ENCODE peak calls at places on chromosome 17, in ten cellular contexts. E is epithelial cell of esophagus, Z is cardiac muscle cell, V is H9, Y is Peyer's patch, S is GM23338, P is AG04450, J is transverse colon, C is HFF-Myc, K is thoracic aorta. R is an unnamed sample.

GRCh38 chr17:35141681-35142466 is at the start of gene NLE1:
- DNase-seq in E (peak), Z (peak), V (peak), Y (peak), S (peak), P (peak), J (peak), C (peak), K (peak), R (peak)

GRCh38 chr17:4427505-4427904 is 6.2 kb upstream of the SPNS3 start:
- DNase-seq in E (no peak), Z (no peak), V (no peak), Y (no peak), S (no peak), P (no peak), J (no peak), C (no peak), K (no peak), R (no peak)

GRCh38 chr17:56793947-56794346 is 39.8 kb downstream of the C17orf67 start:
- DNase-seq in E (no peak), Z (no peak), V (no peak), Y (no peak), S (no peak), P (no peak), J (no peak), C (no peak), K (no peak), R (no peak)

GRCh38 chr17:63834431-63835166 is 7.1 kb upstream of the FTSJ3 start:
- DNase-seq in E (peak), Z (peak), V (peak), Y (peak), S (peak), P (peak), J (no peak), C (peak), K (no peak), R (peak)

GRCh38 chr17:50414808-50415207 is 11.2 kb upstream of the ACSF2 start:
- DNase-seq in E (no peak), Z (no peak), V (no peak), Y (no peak), S (no peak), P (no peak), J (no peak), C (no peak), K (no peak), R (no peak)

GRCh38 chr17:14672830-14673229 is 371.9 kb downstream of the HS3ST3B1 start:
- DNase-seq in E (peak), Z (peak), V (no peak), Y (no peak), S (no peak), P (no peak), J (no peak), C (peak), K (no peak), R (peak)

GRCh38 chr17:38405654-38406053 is 22.6 kb upstream of the ARHGAP23 start:
- DNase-seq in E (no peak), Z (no peak), V (peak), Y (no peak), S (no peak), P (no peak), J (no peak), C (no peak), K (no peak), R (no peak)

GRCh38 chr17:36657763-36658490 is 56.5 kb downstream of the MRM1 start:
- DNase-seq in E (no peak), Z (peak), V (peak), Y (peak), S (peak), P (no peak), J (peak), C (no peak), K (no peak), R (peak)

GRCh38 chr17:70584255-70584654 is 414.9 kb downstream of the KCNJ2 start:
- DNase-seq in E (no peak), Z (no peak), V (no peak), Y (no peak), S (no peak), P (no peak), J (no peak), C (no peak), K (no peak), R (no peak)

GRCh38 chr17:18251204-18251603 is 7.3 kb downstream of the FLII start:
- DNase-seq in E (no peak), Z (no peak), V (no peak), Y (no peak), S (no peak), P (no peak), J (no peak), C (no peak), K (no peak), R (no peak)

GRCh38 chr17:69669441-69670178 is 255.1 kb downstream of the MAP2K6 start:
- DNase-seq in E (no peak), Z (no peak), V (no peak), Y (no peak), S (peak), P (peak), J (no peak), C (no peak), K (no peak), R (no peak)

GRCh38 chr17:11598274-11599221 is at the start of gene DNAH9:
- DNase-seq in E (peak), Z (peak), V (peak), Y (peak), S (peak), P (no peak), J (peak), C (peak), K (peak), R (peak)

GRCh38 chr17:1647802-1648581 is 1.7 kb downstream of the RILP start:
- DNase-seq in E (peak), Z (peak), V (peak), Y (no peak), S (peak), P (no peak), J (peak), C (no peak), K (no peak), R (no peak)

GRCh38 chr17:35184274-35184673 is 9.9 kb downstream of the SLC35G3 start:
- DNase-seq in E (no peak), Z (no peak), V (no peak), Y (no peak), S (peak), P (no peak), J (no peak), C (no peak), K (no peak), R (no peak)

GRCh38 chr17:8894673-8895578 is 27.5 kb upstream of the PIK3R6 start:
- DNase-seq in E (peak), Z (peak), V (peak), Y (no peak), S (peak), P (peak), J (peak), C (peak), K (no peak), R (peak)

GRCh38 chr17:4550534-4551039 is 4.6 kb downstream of the MYBBP1A start:
- DNase-seq in E (no peak), Z (no peak), V (no peak), Y (no peak), S (no peak), P (no peak), J (no peak), C (no peak), K (no peak), R (no peak)

GRCh38 chr17:63626551-63627228 is 4.5 kb downstream of the MAP3K3 start:
- DNase-seq in E (peak), Z (peak), V (no peak), Y (no peak), S (no peak), P (no peak), J (no peak), C (no peak), K (no peak), R (no peak)

GRCh38 chr17:43371227-43371821 is 27.5 kb upstream of the ARL4D start:
- DNase-seq in E (no peak), Z (no peak), V (no peak), Y (no peak), S (no peak), P (no peak), J (no peak), C (no peak), K (no peak), R (no peak)

GRCh38 chr17:43367588-43368242 is 31.1 kb upstream of the ARL4D start:
- DNase-seq in E (peak), Z (peak), V (peak), Y (no peak), S (peak), P (peak), J (no peak), C (peak), K (no peak), R (peak)

GRCh38 chr17:43369986-43370385 is 28.8 kb upstream of the ARL4D start:
- DNase-seq in E (no peak), Z (no peak), V (no peak), Y (no peak), S (no peak), P (no peak), J (no peak), C (no peak), K (no peak), R (no peak)

GRCh38 chr17:43366809-43367587 is 31.8 kb upstream of the ARL4D start:
- DNase-seq in E (no peak), Z (peak), V (no peak), Y (no peak), S (peak), P (no peak), J (no peak), C (no peak), K (no peak), R (no peak)

GRCh38 chr17:43368740-43369506 is 29.9 kb upstream of the ARL4D start:
- DNase-seq in E (peak), Z (peak), V (peak), Y (peak), S (peak), P (no peak), J (peak), C (no peak), K (peak), R (peak)
- TF ChIP-seq CTCF in E (no peak), Z (no peak), V (no peak), Y (peak), S (no peak), P (no peak), J (no peak), C (no peak), K (no peak), R (no peak)

DNA sequence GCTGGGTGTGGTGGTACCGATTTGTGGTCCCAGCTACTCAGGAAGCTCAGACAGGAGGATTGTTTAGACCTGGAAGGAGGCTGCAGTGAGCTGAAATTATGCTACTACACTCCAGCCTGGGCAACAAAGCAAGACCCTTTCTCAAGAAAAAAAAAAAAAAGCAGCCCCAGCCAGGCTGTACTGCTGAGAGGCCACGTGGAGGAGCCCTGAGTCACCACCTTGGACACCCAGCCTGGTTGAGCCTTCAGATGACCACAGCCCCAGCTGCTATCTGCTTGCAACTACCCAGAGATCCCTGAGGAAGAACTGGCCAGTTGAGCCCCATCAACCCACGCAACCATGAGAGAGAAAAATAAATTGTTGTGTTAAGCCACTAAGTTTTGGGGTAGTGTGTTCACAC is 23.6 kb upstream of the GPRC5C start:
- DNase-seq in E (no peak), Z (peak), V (no peak), Y (no peak), S (no peak), P (no peak), J (no peak), C (no peak), K (no peak), R (peak)
- TF ChIP-seq CTCF in E (no peak), Z (peak), V (peak), Y (peak), S (no peak), P (no peak), J (no peak), C (no peak), K (no peak), R (no peak)

GRCh38 chr17:78576389-78577112 is 645 bp downstream of the DNAH17 start:
- DNase-seq in E (no peak), Z (no peak), V (no peak), Y (no peak), S (no peak), P (no peak), J (no peak), C (no peak), K (no peak), R (no peak)

GRCh38 chr17:78575899-78576298 is 1.3 kb downstream of the DNAH17 start:
- DNase-seq in E (no peak), Z (no peak), V (no peak), Y (no peak), S (no peak), P (no peak), J (no peak), C (no peak), K (no peak), R (no peak)

GRCh38 chr17:78575340-78575739 is 1.9 kb downstream of the DNAH17 start:
- DNase-seq in E (no peak), Z (no peak), V (no peak), Y (no peak), S (no peak), P (no peak), J (no peak), C (no peak), K (no peak), R (no peak)

GRCh38 chr17:78572277-78573205 is 4.7 kb downstream of the DNAH17 start:
- DNase-seq in E (no peak), Z (no peak), V (peak), Y (no peak), S (peak), P (no peak), J (no peak), C (no peak), K (no peak), R (no peak)

DNA sequence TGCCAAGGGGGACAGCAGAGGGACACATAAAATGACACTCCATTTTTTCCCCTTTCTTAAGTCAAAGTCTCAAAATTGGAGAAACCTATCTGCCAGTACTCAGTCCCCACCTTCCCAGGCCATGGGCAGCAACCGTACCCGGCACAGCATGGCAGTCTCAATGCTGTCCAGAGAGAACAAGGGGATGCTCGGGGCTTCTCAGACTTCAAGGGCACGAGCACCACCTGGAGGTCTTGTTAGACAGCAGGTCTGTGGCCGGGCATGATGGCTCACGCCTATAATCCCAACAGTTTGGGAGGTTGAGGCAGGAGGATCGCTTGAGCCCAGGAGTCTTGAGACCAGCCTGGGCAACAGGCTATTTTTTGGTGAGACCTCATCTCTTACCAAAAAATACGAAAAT is 3.2 kb downstream of the DNAH17 start:
- DNase-seq in E (peak), Z (no peak), V (no peak), Y (no peak), S (no peak), P (no peak), J (no peak), C (no peak), K (no peak), R (peak)
- TF ChIP-seq CTCF in E (no peak), Z (no peak), V (no peak), Y (no peak), S (no peak), P (no peak), J (no peak), C (no peak), K (no peak), R (no peak)

GRCh38 chr17:77472837-77473214 is 332.1 kb downstream of the SEC14L1 start:
- DNase-seq in E (no peak), Z (no peak), V (no peak), Y (no peak), S (no peak), P (no peak), J (no peak), C (no peak), K (no peak), R (no peak)

GRCh38 chr17:77471984-77472836 is 331.4 kb downstream of the SEC14L1 start:
- DNase-seq in E (peak), Z (peak), V (peak), Y (no peak), S (peak), P (no peak), J (peak), C (no peak), K (no peak), R (peak)

GRCh38 chr17:77468897-77469296 is 328.1 kb downstream of the SEC14L1 start:
- DNase-seq in E (no peak), Z (no peak), V (no peak), Y (no peak), S (no peak), P (no peak), J (no peak), C (no peak), K (no peak), R (no peak)

GRCh38 chr17:77470330-77470786 is 329.6 kb downstream of the SEC14L1 start:
- DNase-seq in E (no peak), Z (no peak), V (no peak), Y (no peak), S (no peak), P (no peak), J (no peak), C (no peak), K (no peak), R (no peak)

GRCh38 chr17:77470800-77471733 is 330.3 kb downstream of the SEC14L1 start:
- DNase-seq in E (peak), Z (peak), V (peak), Y (no peak), S (peak), P (no peak), J (no peak), C (no peak), K (no peak), R (peak)
- TF ChIP-seq CTCF in E (no peak), Z (no peak), V (peak), Y (no peak), S (no peak), P (peak), J (no peak), C (no peak), K (no peak), R (no peak)

DNA sequence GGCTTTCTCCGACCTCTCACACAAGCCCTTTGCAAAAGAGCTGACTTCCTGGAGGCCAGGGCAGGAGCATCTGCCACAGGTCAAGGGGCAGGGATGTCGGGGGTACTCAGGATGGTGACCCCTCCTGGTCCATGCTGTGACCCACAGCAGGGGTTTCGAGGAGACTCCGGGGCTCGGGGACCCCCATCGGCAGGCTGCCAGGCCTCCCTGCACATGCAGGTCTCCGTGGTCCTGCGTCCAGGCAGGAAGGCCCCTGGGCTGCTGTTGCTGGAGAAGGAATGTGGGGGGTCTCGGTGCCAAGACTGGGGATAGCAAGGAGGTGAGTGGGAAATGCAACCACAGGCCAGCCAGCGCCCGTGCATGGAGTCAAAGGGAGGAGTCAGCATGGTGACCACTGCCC is 11.6 kb downstream of the NATD1 start:
- DNase-seq in E (no peak), Z (no peak), V (no peak), Y (no peak), S (no peak), P (no peak), J (no peak), C (no peak), K (no peak), R (no peak)
- TF ChIP-seq CTCF in E (no peak), Z (no peak), V (no peak), Y (no peak), S (no peak), P (no peak), J (no peak), C (no peak), K (no peak), R (no peak)

GRCh38 chr17:76793775-76794174 is 55.9 kb downstream of the MFSD11 start:
- DNase-seq in E (peak), Z (peak), V (peak), Y (no peak), S (peak), P (no peak), J (no peak), C (no peak), K (no peak), R (peak)
- TF ChIP-seq CTCF in E (peak), Z (peak), V (peak), Y (no peak), S (peak), P (peak), J (no peak), C (peak), K (no peak), R (peak)

DNA sequence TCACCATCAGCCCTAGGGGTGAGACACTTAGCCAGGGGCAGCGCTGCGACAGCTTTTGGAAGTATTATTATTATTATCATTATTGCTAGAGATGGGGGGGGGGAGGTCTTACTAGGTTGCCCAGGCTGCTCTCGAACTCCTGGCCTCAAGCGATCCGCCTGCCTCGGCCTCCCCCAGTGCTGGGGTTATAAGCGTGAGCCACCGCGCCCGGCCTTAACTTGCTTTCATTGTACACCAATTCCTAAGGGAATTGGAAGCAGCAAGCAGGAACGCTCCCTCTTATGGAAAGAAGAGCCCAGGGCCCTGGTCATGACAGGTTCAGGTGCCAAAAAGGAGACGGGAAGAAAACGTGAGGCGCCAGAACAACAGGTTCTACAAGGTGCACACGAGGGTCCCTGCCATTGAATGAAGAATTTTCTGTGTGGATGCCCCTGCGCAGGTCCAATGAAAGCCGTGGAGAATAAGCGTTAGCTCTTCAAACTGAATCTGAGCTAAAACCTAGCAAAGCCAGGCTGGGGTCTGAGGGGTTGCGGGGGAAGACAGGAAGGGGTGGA is 522 bp upstream of the RPL38 start:
- DNase-seq in E (peak), Z (no peak), V (no peak), Y (no peak), S (no peak), P (no peak), J (no peak), C (no peak), K (no peak), R (no peak)
- TF ChIP-seq CTCF in E (no peak), Z (no peak), V (no peak), Y (no peak), S (no peak), P (no peak), J (no peak), C (no peak), K (no peak), R (no peak)

R was measured in Calu3.